ENCODE peak calls at places on chromosomes 12 and 14, in ten cellular contexts. W is RWPE1; G is cardiac muscle cell; A is HT1080; R is dermis microvascular lymphatic vessel endothelial cell; X is iris pigment epithelial cell; H is stimulated activated CD4-positive, alpha-beta T cell treated with anti-CD3 and anti-CD28 coated beads, Interleukin-12 subunit alpha, Interleukin-12 subunit beta, amount 100 ng/mL, for 4 hours; K is activated T-helper 1 cell treated with Interleukin-2 at 50 U/mL for 16 hours; Y is fibroblast of pulmonary artery; E is activated CD4-positive, alpha-beta T cell treated with anti-CD3 and anti-CD28 coated beads, Interleukin-2, amount 50 U/mL, for 1 hour. J is an unnamed sample.

GRCh38 chr12:48279601-48280000 is 71.1 kb downstream of the ZNF641 start:
- DNase-seq in A (no peak), G (no peak), H (no peak), E (no peak), X (no peak), R (no peak), W (no peak), K (no peak), Y (no peak), J (no peak)

GRCh38 chr12:76915381-76916169 is 36.8 kb upstream of the CSRP2 start:
- DNase-seq in W (no peak), E (no peak), K (no peak), X (peak; percentile 4), H (no peak), Y (peak; percentile 11), A (no peak), G (no peak), R (no peak), J (no peak)

GRCh38 chr14:69880051-69880487 is 853 bp downstream of the SMOC1 start:
- DNase-seq in Y (no peak), E (no peak), K (no peak), A (no peak), W (no peak), H (no peak), X (peak; percentile 41), R (no peak), G (peak; percentile 61), J (no peak)

GRCh38 chr12:5503371-5503770 is 71.5 kb downstream of the NTF3 start:
- DNase-seq in X (no peak), R (no peak), H (no peak), A (no peak), K (no peak), E (no peak), W (no peak), G (no peak), Y (no peak), J (no peak)

GRCh38 chr14:104353921-104354701 is 215.7 kb downstream of the KIF26A start:
- DNase-seq in R (peak; percentile 56), A (no peak), K (no peak), X (no peak), Y (no peak), W (no peak), E (no peak), H (no peak), G (no peak), J (no peak)

GRCh38 chr12:115166698-115167315 is 482.8 kb upstream of the TBX3 start:
- DNase-seq in A (peak; percentile 10), Y (peak; percentile 79), W (no peak), X (peak; percentile 2), R (no peak), E (no peak), G (no peak), H (no peak), K (no peak), J (no peak)

GRCh38 chr12:115468087-115468510 is 784.1 kb upstream of the TBX3 start:
- DNase-seq in G (no peak), A (peak; percentile 14), E (no peak), Y (peak; percentile 54), K (no peak), X (no peak), W (no peak), R (no peak), H (no peak), J (no peak)

GRCh38 chr12:12336049-12336411 is 14.0 kb downstream of the MANSC1 start:
- DNase-seq in X (peak; percentile 78), A (no peak), E (no peak), Y (peak; percentile 69), H (no peak), G (no peak), K (no peak), R (peak; percentile 37), W (no peak), J (no peak)

GRCh38 chr14:64910847-64911495 is 3.3 kb upstream of the CHURC1 start:
- DNase-seq in A (peak; percentile 40), W (peak; percentile 26), X (peak; percentile 62), E (no peak), R (peak; percentile 50), K (no peak), H (no peak), G (peak; percentile 39), Y (peak; percentile 67), J (no peak)

GRCh38 chr14:101194356-101195308 is 291.1 kb upstream of the RTL1 start:
- DNase-seq in W (no peak), G (no peak), H (no peak), K (no peak), R (no peak), A (no peak), E (no peak), Y (no peak), X (no peak), J (peak; percentile 59)

GRCh38 chr12:6376079-6376941 is 947 bp upstream of the SCNN1A start:
- DNase-seq in K (no peak), Y (peak; percentile 76), G (peak; percentile 53), A (peak; percentile 71), W (peak; percentile 82), H (no peak), R (peak; percentile 57), X (peak; percentile 70), E (no peak), J (peak; percentile 95)

GRCh38 chr12:27193854-27194544 is 50.1 kb upstream of the STK38L start:
- DNase-seq in K (no peak), E (no peak), A (peak; percentile 80), Y (peak; percentile 92), H (no peak), G (peak; percentile 74), X (peak; percentile 80), W (no peak), R (peak; percentile 63), J (no peak)

GRCh38 chr14:88049271-88049670 is 44.3 kb downstream of the GPR65 start:
- DNase-seq in E (no peak), R (no peak), A (no peak), G (no peak), Y (no peak), H (no peak), X (no peak), W (no peak), K (no peak), J (no peak)

GRCh38 chr14:105066285-105067071 is 1.2 kb upstream of the GPR132 start:
- DNase-seq in K (no peak), E (no peak), X (no peak), W (no peak), H (no peak), R (no peak), G (no peak), Y (no peak), A (no peak), J (peak; percentile 71)

GRCh38 chr12:106245767-106246166 is 2.1 kb downstream of the CKAP4 start:
- DNase-seq in W (peak; percentile 55), A (peak; percentile 85), R (peak; percentile 65), Y (peak; percentile 82), X (peak; percentile 83), K (no peak), E (no peak), H (no peak), G (no peak), J (no peak)

GRCh38 chr14:103483600-103483999 is 39.0 kb downstream of the CKB start:
- DNase-seq in K (no peak), H (no peak), X (peak; percentile 88), W (peak; percentile 71), Y (peak; percentile 68), A (peak; percentile 90), G (no peak), R (peak; percentile 80), E (no peak), J (peak; percentile 84)

GRCh38 chr14:77599894-77600293 is 16.5 kb downstream of the SPTLC2 start:
- DNase-seq in E (no peak), K (no peak), W (no peak), Y (no peak), A (no peak), R (no peak), X (no peak), H (no peak), G (no peak), J (no peak)

GRCh38 chr12:102883204-102883799 is 33.7 kb downstream of the PAH start:
- DNase-seq in G (peak; percentile 73), X (peak; percentile 21), E (peak; percentile 24), A (peak; percentile 40), Y (peak; percentile 28), K (no peak), W (peak; percentile 40), H (peak; percentile 34), R (peak; percentile 8), J (no peak)

GRCh38 chr14:65790185-65790815 is 377.8 kb downstream of the FUT8 start:
- DNase-seq in G (peak; percentile 28), Y (no peak), X (no peak), A (no peak), W (no peak), H (no peak), K (no peak), R (no peak), E (no peak), J (no peak)

GRCh38 chr12:122888232-122888752 is 7.6 kb downstream of the VPS37B start:
- DNase-seq in Y (peak; percentile 88), E (peak; percentile 63), X (peak; percentile 90), R (peak; percentile 97), K (peak; percentile 14), W (peak; percentile 98), A (peak; percentile 83), G (no peak), H (no peak), J (peak; percentile 96)

GRCh38 chr12:28568083-28568482 is 377.8 kb downstream of the CCDC91 start:
- DNase-seq in Y (peak; percentile 81), H (no peak), E (no peak), X (peak; percentile 97), W (peak; percentile 38), A (peak; percentile 78), K (no peak), R (no peak), G (no peak), J (no peak)

GRCh38 chr14:68518910-68519686 is 273.8 kb downstream of the ZFP36L1 start:
- DNase-seq in A (no peak), K (no peak), R (no peak), Y (peak; percentile 86), G (no peak), W (no peak), H (no peak), E (no peak), X (no peak), J (no peak)

GRCh38 chr14:80608563-80608962 is 333.0 kb downstream of the CEP128 start:
- DNase-seq in H (no peak), W (no peak), R (no peak), E (no peak), A (no peak), K (no peak), Y (no peak), G (no peak), X (no peak), J (no peak)

GRCh38 chr12:85814116-85814515 is 22.1 kb downstream of the RASSF9 start:
- DNase-seq in A (no peak), G (no peak), X (no peak), H (no peak), R (peak; percentile 22), Y (no peak), W (no peak), K (no peak), E (no peak), J (no peak)

GRCh38 chr14:72616811-72617210 is 277.1 kb downstream of the DPF3 start:
- DNase-seq in X (no peak), R (no peak), H (no peak), E (no peak), K (no peak), A (no peak), Y (no peak), W (no peak), G (no peak), J (no peak)

GRCh38 chr14:51448831-51449665 is 202.7 kb upstream of the FRMD6 start:
- DNase-seq in H (no peak), W (no peak), Y (peak; percentile 88), K (no peak), X (peak; percentile 45), G (no peak), A (no peak), R (peak; percentile 81), E (no peak), J (no peak)

GRCh38 chr14:38316922-38317321 is 61.0 kb upstream of the CLEC14A start:
- DNase-seq in Y (no peak), X (no peak), A (no peak), E (no peak), R (no peak), W (no peak), H (no peak), K (no peak), G (no peak), J (no peak)

GRCh38 chr12:21353948-21354347 is 18.8 kb upstream of the IAPP start:
- DNase-seq in X (no peak), E (no peak), H (no peak), A (no peak), G (no peak), K (no peak), W (no peak), Y (no peak), R (no peak), J (no peak)